ENCODE peak calls at places on chromosomes 16 and 17, in six cellular contexts. One of them, this sample, is unnamed.

GRCh38 chr16:88975511-88976061 is 1.4 kb downstream of the CBFA2T3 start:
- DNase-seq in left ventricle myocardium superior: no peak
- DNase-seq in cardiac fibroblast: no peak
- DNase-seq in midbrain: no peak
- DNase-seq in activated naive CD4-positive, alpha-beta T cell treated with anti-CD3 and anti-CD28 coated beads, Interleukin-2, amount 50 U/mL, for 16 hours: no peak
- DNase-seq in substantia nigra: no peak
- DNase-seq in this sample: no peak

GRCh38 chr16:55822280-55822810 is 10.6 kb downstream of the CES1 start:
- DNase-seq in left ventricle myocardium superior: no peak
- DNase-seq in cardiac fibroblast: no peak
- DNase-seq in midbrain: no peak
- DNase-seq in activated naive CD4-positive, alpha-beta T cell treated with anti-CD3 and anti-CD28 coated beads, Interleukin-2, amount 50 U/mL, for 16 hours: no peak
- DNase-seq in substantia nigra: no peak
- DNase-seq in this sample: no peak

GRCh38 chr17:5364156-5364555 is 55.3 kb downstream of the NUP88 start:
- DNase-seq in left ventricle myocardium superior: no peak
- DNase-seq in cardiac fibroblast: peak; percentile 76
- DNase-seq in midbrain: no peak
- DNase-seq in activated naive CD4-positive, alpha-beta T cell treated with anti-CD3 and anti-CD28 coated beads, Interleukin-2, amount 50 U/mL, for 16 hours: no peak
- DNase-seq in substantia nigra: no peak
- DNase-seq in this sample: no peak

GRCh38 chr17:19867094-19867653 is 562 bp downstream of the ULK2 start:
- DNase-seq in left ventricle myocardium superior: peak; percentile 86
- DNase-seq in cardiac fibroblast: peak; percentile 62
- DNase-seq in midbrain: peak; percentile 72
- DNase-seq in activated naive CD4-positive, alpha-beta T cell treated with anti-CD3 and anti-CD28 coated beads, Interleukin-2, amount 50 U/mL, for 16 hours: peak; percentile 56
- DNase-seq in substantia nigra: peak; percentile 69
- DNase-seq in this sample: peak; percentile 50

GRCh38 chr17:47882247-47882646 is 13.8 kb upstream of the SP2 start:
- DNase-seq in left ventricle myocardium superior: no peak
- DNase-seq in cardiac fibroblast: no peak
- DNase-seq in midbrain: no peak
- DNase-seq in activated naive CD4-positive, alpha-beta T cell treated with anti-CD3 and anti-CD28 coated beads, Interleukin-2, amount 50 U/mL, for 16 hours: no peak
- DNase-seq in substantia nigra: no peak
- DNase-seq in this sample: no peak

GRCh38 chr17:13600475-13601316 is 1.0 kb downstream of the HS3ST3A1 start:
- DNase-seq in left ventricle myocardium superior: peak; percentile 26
- DNase-seq in cardiac fibroblast: no peak
- DNase-seq in midbrain: no peak
- DNase-seq in activated naive CD4-positive, alpha-beta T cell treated with anti-CD3 and anti-CD28 coated beads, Interleukin-2, amount 50 U/mL, for 16 hours: no peak
- DNase-seq in substantia nigra: no peak
- DNase-seq in this sample: no peak

GRCh38 chr16:86314402-86315025 is 195.8 kb upstream of the FOXF1 start:
- DNase-seq in left ventricle myocardium superior: no peak
- DNase-seq in cardiac fibroblast: no peak
- DNase-seq in midbrain: no peak
- DNase-seq in activated naive CD4-positive, alpha-beta T cell treated with anti-CD3 and anti-CD28 coated beads, Interleukin-2, amount 50 U/mL, for 16 hours: no peak
- DNase-seq in substantia nigra: no peak
- DNase-seq in this sample: no peak

GRCh38 chr16:4517812-4518211 is 20.8 kb downstream of the CDIP1 start:
- DNase-seq in left ventricle myocardium superior: no peak
- DNase-seq in cardiac fibroblast: peak; percentile 28
- DNase-seq in midbrain: peak; percentile 30
- DNase-seq in activated naive CD4-positive, alpha-beta T cell treated with anti-CD3 and anti-CD28 coated beads, Interleukin-2, amount 50 U/mL, for 16 hours: no peak
- DNase-seq in substantia nigra: peak; percentile 48
- DNase-seq in this sample: no peak

GRCh38 chr17:18187226-18187625 is 3.6 kb downstream of the ALKBH5 start:
- DNase-seq in left ventricle myocardium superior: no peak
- DNase-seq in cardiac fibroblast: peak; percentile 3
- DNase-seq in midbrain: peak; percentile 74
- DNase-seq in activated naive CD4-positive, alpha-beta T cell treated with anti-CD3 and anti-CD28 coated beads, Interleukin-2, amount 50 U/mL, for 16 hours: no peak
- DNase-seq in substantia nigra: no peak
- DNase-seq in this sample: no peak

GRCh38 chr16:19783363-19783762 is 65.3 kb downstream of the IQCK start:
- DNase-seq in left ventricle myocardium superior: no peak
- DNase-seq in cardiac fibroblast: no peak
- DNase-seq in midbrain: peak; percentile 57
- DNase-seq in activated naive CD4-positive, alpha-beta T cell treated with anti-CD3 and anti-CD28 coated beads, Interleukin-2, amount 50 U/mL, for 16 hours: no peak
- DNase-seq in substantia nigra: no peak
- DNase-seq in this sample: no peak

GRCh38 chr16:83859265-83859664 is 39.6 kb upstream of the MLYCD start:
- DNase-seq in left ventricle myocardium superior: no peak
- DNase-seq in cardiac fibroblast: no peak
- DNase-seq in midbrain: no peak
- DNase-seq in activated naive CD4-positive, alpha-beta T cell treated with anti-CD3 and anti-CD28 coated beads, Interleukin-2, amount 50 U/mL, for 16 hours: no peak
- DNase-seq in substantia nigra: no peak
- DNase-seq in this sample: no peak

GRCh38 chr17:14737984-14738651 is 437.2 kb downstream of the HS3ST3B1 start:
- DNase-seq in left ventricle myocardium superior: peak; percentile 49
- DNase-seq in cardiac fibroblast: peak; percentile 99
- DNase-seq in midbrain: no peak
- DNase-seq in activated naive CD4-positive, alpha-beta T cell treated with anti-CD3 and anti-CD28 coated beads, Interleukin-2, amount 50 U/mL, for 16 hours: no peak
- DNase-seq in substantia nigra: no peak
- DNase-seq in this sample: no peak

GRCh38 chr17:45145035-45145389 is 3.3 kb upstream of the HEXIM1 start:
- DNase-seq in left ventricle myocardium superior: peak; percentile 38
- DNase-seq in cardiac fibroblast: no peak
- DNase-seq in midbrain: no peak
- DNase-seq in activated naive CD4-positive, alpha-beta T cell treated with anti-CD3 and anti-CD28 coated beads, Interleukin-2, amount 50 U/mL, for 16 hours: no peak
- DNase-seq in substantia nigra: no peak
- DNase-seq in this sample: no peak

GRCh38 chr16:51409001-51409675 is 258.1 kb upstream of the SALL1 start:
- DNase-seq in left ventricle myocardium superior: no peak
- DNase-seq in cardiac fibroblast: peak; percentile 50
- DNase-seq in midbrain: no peak
- DNase-seq in activated naive CD4-positive, alpha-beta T cell treated with anti-CD3 and anti-CD28 coated beads, Interleukin-2, amount 50 U/mL, for 16 hours: no peak
- DNase-seq in substantia nigra: no peak
- DNase-seq in this sample: no peak

GRCh38 chr16:3004319-3004718 is 8.4 kb upstream of the CLDN9 start:
- DNase-seq in left ventricle myocardium superior: no peak
- DNase-seq in cardiac fibroblast: no peak
- DNase-seq in midbrain: no peak
- DNase-seq in activated naive CD4-positive, alpha-beta T cell treated with anti-CD3 and anti-CD28 coated beads, Interleukin-2, amount 50 U/mL, for 16 hours: no peak
- DNase-seq in substantia nigra: no peak
- DNase-seq in this sample: no peak

GRCh38 chr17:19610879-19611278 is 37.7 kb upstream of the ALDH3A2 start:
- DNase-seq in left ventricle myocardium superior: no peak
- DNase-seq in cardiac fibroblast: no peak
- DNase-seq in midbrain: no peak
- DNase-seq in activated naive CD4-positive, alpha-beta T cell treated with anti-CD3 and anti-CD28 coated beads, Interleukin-2, amount 50 U/mL, for 16 hours: no peak
- DNase-seq in substantia nigra: no peak
- DNase-seq in this sample: no peak

GRCh38 chr17:17032131-17032692 is 10.0 kb upstream of the MPRIP start:
- DNase-seq in left ventricle myocardium superior: peak; percentile 81
- DNase-seq in cardiac fibroblast: peak; percentile 81
- DNase-seq in midbrain: peak; percentile 78
- DNase-seq in activated naive CD4-positive, alpha-beta T cell treated with anti-CD3 and anti-CD28 coated beads, Interleukin-2, amount 50 U/mL, for 16 hours: no peak
- DNase-seq in substantia nigra: peak; percentile 76
- DNase-seq in this sample: no peak

GRCh38 chr17:53571342-53571741 is 251.4 kb upstream of the KIF2B start:
- DNase-seq in left ventricle myocardium superior: no peak
- DNase-seq in cardiac fibroblast: peak; percentile 2
- DNase-seq in midbrain: no peak
- DNase-seq in activated naive CD4-positive, alpha-beta T cell treated with anti-CD3 and anti-CD28 coated beads, Interleukin-2, amount 50 U/mL, for 16 hours: no peak
- DNase-seq in substantia nigra: no peak
- DNase-seq in this sample: no peak

GRCh38 chr17:50638572-50638850 is 3.8 kb downstream of the ABCC3 start:
- DNase-seq in left ventricle myocardium superior: no peak
- DNase-seq in cardiac fibroblast: peak; percentile 80
- DNase-seq in midbrain: no peak
- DNase-seq in activated naive CD4-positive, alpha-beta T cell treated with anti-CD3 and anti-CD28 coated beads, Interleukin-2, amount 50 U/mL, for 16 hours: no peak
- DNase-seq in substantia nigra: no peak
- DNase-seq in this sample: no peak

This sample was measured in activated B cell treated with CpG ODN at 0.5 μM for 24 hours.